ENCODE peak calls at places on chromosomes 3 and 15, in seven cellular contexts. I is GM04504, Q is fibroblast of the conjunctiva, B is thoracic aorta, F is NCI-H345, Y is lower lobe of right lung, T is posterior cingulate gyrus. Z is an unnamed sample.

GRCh38 chr15:61141497-61142125 is 87.5 kb downstream of the RORA start:
- DNase-seq in Q (no peak), I (no peak), F (peak; percentile 50), T (no peak), Y (no peak), B (no peak), Z (no peak)

GRCh38 chr15:101318810-101319200 is 23.8 kb upstream of the SNRPA1 start:
- DNase-seq in B (no peak), I (no peak), F (no peak), Q (no peak), Y (no peak), T (no peak), Z (no peak)

GRCh38 chr15:51750942-51751686 is at the start of gene TMOD2:
- DNase-seq in B (no peak), Y (peak; percentile 70), F (peak; percentile 71), I (no peak), Q (no peak), T (peak; percentile 57), Z (peak; percentile 85)

GRCh38 chr3:184157206-184157605 is 2.0 kb downstream of the DVL3 start:
- DNase-seq in F (no peak), I (no peak), T (no peak), Y (no peak), Q (no peak), B (no peak), Z (no peak)

GRCh38 chr3:10782011-10782410 is 34.0 kb upstream of the SLC6A11 start:
- DNase-seq in Y (no peak), F (peak; percentile 9), T (no peak), Q (no peak), B (no peak), I (no peak), Z (no peak)

GRCh38 chr3:60282840-60283239 is 968.4 kb downstream of the FHIT start:
- DNase-seq in Y (no peak), B (no peak), I (no peak), T (no peak), Q (no peak), F (no peak), Z (no peak)

GRCh38 chr3:127124135-127124534 is 68.8 kb upstream of the PRR23E start:
- DNase-seq in F (no peak), Q (no peak), Y (no peak), I (no peak), B (no peak), T (no peak), Z (no peak)

GRCh38 chr3:66812126-66812525 is 186.0 kb upstream of the KBTBD8 start:
- DNase-seq in I (no peak), Q (no peak), F (no peak), Y (no peak), T (no peak), B (no peak), Z (no peak)

GRCh38 chr15:55589297-55589696 is 1.2 kb upstream of the PYGO1 start:
- DNase-seq in Q (no peak), I (no peak), F (no peak), T (no peak), Y (no peak), B (no peak), Z (no peak)

GRCh38 chr3:52891615-52892081 is 5.7 kb downstream of the STIMATE start:
- DNase-seq in I (peak; percentile 77), Q (peak; percentile 69), B (no peak), F (no peak), T (no peak), Y (peak; percentile 58), Z (peak; percentile 83)

GRCh38 chr3:52277972-52278509 is 408 bp downstream of the WDR82 start:
- DNase-seq in T (no peak), Q (no peak), Y (peak; percentile 83), B (no peak), F (peak; percentile 62), I (no peak), Z (peak; percentile 83)

GRCh38 chr3:43953375-43953774 is 262.6 kb downstream of the ABHD5 start:
- DNase-seq in Q (no peak), T (no peak), F (no peak), I (no peak), Y (no peak), B (no peak), Z (no peak)

GRCh38 chr3:105729662-105730061 is 139.2 kb downstream of the CBLB start:
- DNase-seq in T (no peak), F (no peak), Q (peak; percentile 28), Y (no peak), B (no peak), I (no peak), Z (no peak)

GRCh38 chr15:40511472-40512133 is 40.8 kb downstream of the CHST14 start:
- DNase-seq in T (peak; percentile 18), B (no peak), Q (peak; percentile 17), I (no peak), Y (peak; percentile 90), F (peak; percentile 23), Z (peak; percentile 91)

GRCh38 chr15:35979608-35980007 is 433.6 kb upstream of the DPH6 start:
- DNase-seq in B (no peak), Q (no peak), I (no peak), F (no peak), T (no peak), Y (no peak), Z (no peak)

GRCh38 chr3:113111308-113111707 is 100.0 kb upstream of the BOC start:
- DNase-seq in I (no peak), F (no peak), Y (no peak), T (no peak), Q (no peak), B (no peak), Z (no peak)

GRCh38 chr3:149134560-149134959 is 5.1 kb downstream of the HPS3 start:
- DNase-seq in Y (no peak), I (no peak), B (no peak), F (no peak), T (no peak), Q (no peak), Z (peak; percentile 27)

GRCh38 chr3:194556086-194557056 is 69.6 kb upstream of the ATP13A3 start:
- DNase-seq in T (no peak), Y (no peak), I (no peak), Q (no peak), F (no peak), B (no peak), Z (peak; percentile 16)

GRCh38 chr3:142586803-142587406 is 8.4 kb upstream of the ATR start:
- DNase-seq in Q (peak; percentile 67), F (peak; percentile 58), B (no peak), I (peak; percentile 62), T (no peak), Y (no peak), Z (peak; percentile 74)

GRCh38 chr3:86990734-86991481 is at the start of gene VGLL3:
- DNase-seq in Q (peak; percentile 87), B (peak; percentile 21), T (no peak), Y (peak; percentile 77), I (peak; percentile 76), F (peak; percentile 60), Z (peak; percentile 88)

GRCh38 chr15:99438691-99439523 is 126.9 kb upstream of the MEF2A start:
- DNase-seq in B (no peak), Y (no peak), I (no peak), T (no peak), F (no peak), Q (no peak), Z (no peak)

GRCh38 chr15:36965561-36966342 is 134.6 kb downstream of the MEIS2 start:
- DNase-seq in I (no peak), B (no peak), T (no peak), Q (no peak), F (no peak), Y (no peak), Z (no peak)

GRCh38 chr3:187318819-187319616 is 27.5 kb upstream of the MASP1 start:
- DNase-seq in I (peak; percentile 77), Q (peak; percentile 69), B (peak; percentile 9), T (no peak), F (peak; percentile 77), Y (no peak), Z (peak; percentile 79)

GRCh38 chr3:112061152-112061551 is 25.0 kb upstream of the C3orf52 start:
- DNase-seq in B (no peak), F (no peak), Y (no peak), T (no peak), Q (peak; percentile 14), I (no peak), Z (peak; percentile 49)

GRCh38 chr15:42092666-42093445 is 1.5 kb downstream of the PLA2G4D start:
- DNase-seq in Y (no peak), B (no peak), F (no peak), T (no peak), I (no peak), Q (no peak), Z (peak; percentile 12)

GRCh38 chr3:133329626-133330025 is 70.2 kb upstream of the BFSP2 start:
- DNase-seq in Q (no peak), F (no peak), B (no peak), I (no peak), T (no peak), Y (no peak), Z (no peak)

GRCh38 chr3:39141211-39141995 is 12.0 kb downstream of the CSRNP1 start:
- DNase-seq in Y (peak; percentile 90), T (no peak), F (peak; percentile 4), B (no peak), I (no peak), Q (no peak), Z (peak; percentile 46)

GRCh38 chr3:13581485-13582365 is 32.8 kb downstream of the FBLN2 start:
- DNase-seq in Q (peak; percentile 14), F (no peak), B (no peak), T (no peak), Y (no peak), I (no peak), Z (peak; percentile 52)

GRCh38 chr3:141860766-141861513 is 15.5 kb upstream of the ATP1B3 start:
- DNase-seq in Q (no peak), Y (no peak), I (no peak), F (no peak), B (no peak), T (no peak), Z (no peak)

GRCh38 chr3:10286596-10287295 is 6.0 kb downstream of the GHRL start:
- DNase-seq in T (no peak), I (no peak), B (peak; percentile 31), Y (no peak), F (no peak), Q (peak; percentile 83), Z (peak; percentile 50)

GRCh38 chr3:149765762-149766334 is 13.6 kb upstream of the COMMD2 start:
- DNase-seq in Y (no peak), F (no peak), I (peak; percentile 10), B (no peak), T (no peak), Q (peak; percentile 26), Z (peak; percentile 52)

GRCh38 chr3:183295211-183295610 is 42.2 kb downstream of the B3GNT5 start:
- DNase-seq in Q (peak; percentile 95), I (peak; percentile 51), Y (peak; percentile 57), B (no peak), T (no peak), F (no peak), Z (peak; percentile 47)

GRCh38 chr3:55156851-55157650 is 229.2 kb upstream of the LRTM1 start:
- DNase-seq in Q (no peak), F (no peak), Y (no peak), I (no peak), T (no peak), B (no peak), Z (no peak)

GRCh38 chr3:37029111-37029510 is 35.8 kb downstream of the MLH1 start:
- DNase-seq in Q (no peak), I (no peak), T (no peak), F (no peak), B (no peak), Y (no peak), Z (no peak)

GRCh38 chr3:98778852-98779379 is 15.8 kb downstream of the ST3GAL6 start:
- DNase-seq in Y (no peak), T (no peak), F (no peak), Q (peak; percentile 64), B (no peak), I (peak; percentile 70), Z (peak; percentile 50)

GRCh38 chr3:159766563-159767185 is 222.0 kb upstream of the IL12A start:
- DNase-seq in Y (no peak), F (peak; percentile 41), Q (no peak), T (no peak), I (no peak), B (no peak), Z (peak; percentile 58)

GRCh38 chr3:139561428-139561827 is 21.9 kb upstream of the RBP1 start:
- DNase-seq in B (no peak), T (no peak), F (peak; percentile 52), Q (no peak), Y (no peak), I (no peak), Z (no peak)

GRCh38 chr3:71585126-71585525 is 1.6 kb upstream of the FOXP1 start:
- DNase-seq in F (no peak), Q (no peak), T (no peak), B (no peak), Y (no peak), I (no peak), Z (no peak)

Z was measured in AG20443.